ENCODE peak calls at places on chromosomes 2 and 18, in seven cellular contexts. C is epithelial cell of esophagus; S is PC-9; G is Caco-2; A is brain microvascular endothelial cell; J is GM12865; Y is CD4-positive, alpha-beta T cell. F is an unnamed sample.

GRCh38 chr2:39216495-39217191 is 27.1 kb downstream of the CDKL4 start:
- DNase-seq in C (no peak), S (no peak), G (peak), A (no peak), J (no peak), Y (peak), F (no peak)

GRCh38 chr2:63827749-63828148 is 13.9 kb upstream of the UGP2 start:
- DNase-seq in C (peak), S (peak), G (peak), A (peak), J (peak), Y (no peak), F (no peak)

GRCh38 chr18:48545690-48546365 is 7.0 kb downstream of the CTIF start:
- DNase-seq in C (peak), S (no peak), G (peak), A (peak), J (no peak), Y (no peak), F (no peak)

GRCh38 chr18:63881851-63882250 is 5.7 kb upstream of the SERPINB2 start:
- DNase-seq in C (peak), S (no peak), G (no peak), A (peak), J (no peak), Y (no peak), F (no peak)

GRCh38 chr18:13461936-13462335 is 243.4 kb downstream of the LDLRAD4 start:
- DNase-seq in C (no peak), S (no peak), G (no peak), A (no peak), J (no peak), Y (no peak), F (no peak)

GRCh38 chr2:168139791-168140190 is 107.6 kb downstream of the STK39 start:
- DNase-seq in C (no peak), S (no peak), G (no peak), A (peak), J (no peak), Y (no peak), F (no peak)

GRCh38 chr2:60070166-60070565 is 483.3 kb downstream of the BCL11A start:
- DNase-seq in C (no peak), S (no peak), G (no peak), A (no peak), J (no peak), Y (no peak), F (no peak)

GRCh38 chr2:84038866-84039265 is 420.2 kb downstream of the SUCLG1 start:
- DNase-seq in C (no peak), S (no peak), G (no peak), A (no peak), J (no peak), Y (no peak), F (no peak)

GRCh38 chr2:222907790-222908431 is 47.1 kb downstream of the ACSL3 start:
- DNase-seq in C (no peak), S (no peak), G (no peak), A (no peak), J (no peak), Y (no peak), F (no peak)

GRCh38 chr2:238379096-238379810 is 47.5 kb upstream of the ASB1 start:
- DNase-seq in C (peak), S (peak), G (no peak), A (peak), J (peak), Y (no peak), F (no peak)

GRCh38 chr18:50299626-50300388 is 12.3 kb upstream of the CXXC1 start:
- DNase-seq in C (no peak), S (no peak), G (no peak), A (no peak), J (no peak), Y (no peak), F (no peak)

GRCh38 chr18:50297621-50298442 is 10.3 kb upstream of the CXXC1 start:
- DNase-seq in C (peak), S (no peak), G (no peak), A (peak), J (peak), Y (peak), F (no peak)

GRCh38 chr18:50306944-50307343 is 19.5 kb upstream of the CXXC1 start:
- DNase-seq in C (no peak), S (peak), G (no peak), A (no peak), J (no peak), Y (no peak), F (no peak)

GRCh38 chr18:50298443-50299284 is 11.2 kb upstream of the CXXC1 start:
- DNase-seq in C (no peak), S (no peak), G (no peak), A (no peak), J (no peak), Y (no peak), F (no peak)

DNA sequence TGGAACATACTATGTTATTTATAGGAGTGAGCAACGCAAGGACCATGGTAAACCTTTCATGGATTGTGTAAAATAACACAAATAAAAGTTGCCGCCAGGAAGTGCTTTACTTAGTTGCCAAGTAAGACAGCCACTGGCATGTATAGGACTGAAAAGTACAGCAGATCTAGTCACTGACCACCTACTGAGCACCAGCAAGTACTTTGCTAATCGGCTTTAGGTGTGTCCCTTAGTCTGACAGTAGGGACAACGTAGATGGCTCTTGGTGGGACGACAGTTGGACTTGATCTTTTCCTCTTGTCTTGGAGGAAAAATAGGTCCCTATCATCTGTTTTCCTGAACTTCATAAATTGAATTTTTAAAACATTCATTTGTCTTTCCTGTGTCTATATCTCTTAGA is 13.6 kb upstream of the CXXC1 start:
- DNase-seq in C (no peak), S (no peak), G (no peak), A (no peak), J (no peak), Y (no peak), F (no peak)
- TF ChIP-seq CTCF in C (no peak), S (no peak), G (no peak), A (no peak), J (no peak), Y (no peak), F (no peak)

GRCh38 chr18:76981388-76981968 is 151.1 kb downstream of the MBP start:
- DNase-seq in C (no peak), S (no peak), G (no peak), A (no peak), J (peak), Y (no peak), F (no peak)
- TF ChIP-seq CTCF in C (no peak), S (no peak), G (no peak), A (no peak), J (peak), Y (no peak), F (no peak)

GRCh38 chr2:186780701-186781316 is 68.2 kb downstream of the ZSWIM2 start:
- DNase-seq in C (peak), S (peak), G (peak), A (peak), J (peak), Y (no peak), F (no peak)
- TF ChIP-seq CTCF in C (peak), S (peak), G (peak), A (peak), J (peak), Y (no peak), F (peak)

GRCh38 chr2:130976591-130977237 is 116.5 kb downstream of the FAM168B start:
- DNase-seq in C (no peak), S (no peak), G (no peak), A (no peak), J (no peak), Y (no peak), F (no peak)
- TF ChIP-seq CTCF in C (no peak), S (no peak), G (no peak), A (no peak), J (no peak), Y (no peak), F (no peak)

DNA sequence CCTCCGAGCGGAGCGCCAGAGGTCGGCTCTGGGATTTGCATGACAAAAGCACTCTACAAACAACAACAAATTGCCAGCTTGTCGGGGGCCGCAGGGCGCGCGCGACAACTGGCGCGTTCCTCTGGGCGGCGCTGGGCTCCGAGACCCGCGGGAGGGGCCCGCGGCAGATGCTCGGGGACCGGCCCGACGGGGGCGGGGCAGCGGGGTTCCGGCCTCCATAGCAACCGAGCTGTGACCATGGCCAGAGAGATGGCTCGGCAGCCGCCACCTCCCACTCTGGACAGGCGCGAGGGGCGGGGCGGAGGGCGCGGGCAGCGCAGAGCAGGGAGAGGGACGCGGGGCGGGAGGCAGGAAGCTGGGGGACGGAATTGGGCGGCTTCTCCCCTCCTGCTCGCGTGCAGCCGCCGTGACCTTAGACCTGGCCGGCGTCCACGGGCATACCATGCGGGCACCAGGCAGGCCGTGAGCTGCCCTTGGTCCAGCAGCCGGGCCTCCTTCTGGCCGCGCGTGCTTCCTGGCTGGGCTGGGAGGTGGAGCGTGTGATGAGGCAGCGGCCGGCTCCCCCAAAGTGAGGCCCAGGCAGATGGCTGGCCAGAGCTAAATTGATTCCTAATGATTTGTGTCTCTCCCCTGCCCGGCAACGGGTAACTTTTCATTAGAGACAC is 171.5 kb downstream of the CELF4 start:
- DNase-seq in C (no peak), S (no peak), G (peak), A (peak), J (peak), Y (no peak), F (no peak)
- TF ChIP-seq CTCF in C (no peak), S (no peak), G (no peak), A (no peak), J (no peak), Y (no peak), F (no peak)

GRCh38 chr2:188765522-188765921 is 208.7 kb upstream of the COL3A1 start:
- DNase-seq in C (peak), S (no peak), G (peak), A (peak), J (peak), Y (no peak), F (no peak)
- TF ChIP-seq CTCF in C (peak), S (no peak), G (peak), A (peak), J (peak), Y (no peak), F (peak)

GRCh38 chr18:32669549-32670165 is 103.2 kb downstream of the KLHL14 start:
- DNase-seq in C (no peak), S (no peak), G (no peak), A (no peak), J (peak), Y (no peak), F (no peak)
- TF ChIP-seq CTCF in C (peak), S (no peak), G (no peak), A (peak), J (peak), Y (no peak), F (peak)